ENCODE peak calls at places on chromosomes 12 and 14, in four cellular contexts. T is fibroblast of pulmonary artery, P is AML-193, Y is ACHN. V is an unnamed sample.

GRCh38 chr14:100711493-100711892 is 15.2 kb upstream of the DLK1 start:
- DNase-seq in P (no peak), Y (no peak), T (peak), V (no peak)

GRCh38 chr14:98408713-98409112 is 863.3 kb downstream of the BCL11B start:
- DNase-seq in Y (no peak), P (no peak), T (no peak), V (no peak)

GRCh38 chr12:26274441-26275312 is 79.3 kb downstream of the SSPN start:
- DNase-seq in T (peak), Y (peak), P (peak), V (peak)

GRCh38 chr14:32564591-32564990 is 235.5 kb downstream of the AKAP6 start:
- DNase-seq in Y (no peak), T (peak), P (no peak), V (no peak)

GRCh38 chr14:59273737-59274136 is 85.3 kb downstream of the DAAM1 start:
- DNase-seq in Y (no peak), P (no peak), T (no peak), V (no peak)

GRCh38 chr14:29821665-29822429 is 105.8 kb downstream of the PRKD1 start:
- DNase-seq in T (peak), Y (no peak), P (no peak), V (no peak)

GRCh38 chr14:50070230-50070629 is 46.1 kb downstream of the VCPKMT start:
- DNase-seq in Y (no peak), T (no peak), P (no peak), V (no peak)

GRCh38 chr14:99619873-99620834 is 16.1 kb upstream of the CCDC85C start:
- DNase-seq in T (peak), P (no peak), Y (no peak), V (no peak)

GRCh38 chr12:2244013-2244861 is 191.4 kb downstream of the CACNA1C start:
- DNase-seq in T (peak), Y (peak), P (no peak), V (no peak)

GRCh38 chr12:14211829-14212455 is 153.5 kb upstream of the ATF7IP start:
- DNase-seq in P (no peak), T (no peak), Y (no peak), V (no peak)

GRCh38 chr12:45725631-45726593 is 3.6 kb upstream of the ARID2 start:
- DNase-seq in P (peak), Y (peak), T (peak), V (no peak)

GRCh38 chr14:100049220-100049619 is 16.0 kb upstream of the EVL start:
- DNase-seq in Y (no peak), T (peak), P (no peak), V (no peak)

GRCh38 chr14:61218765-61219164 is 62.4 kb downstream of the TMEM30B start:
- DNase-seq in Y (no peak), P (no peak), T (no peak), V (no peak)

GRCh38 chr14:71725802-71726638 is 206.2 kb upstream of the RGS6 start:
- DNase-seq in P (peak), Y (no peak), T (peak), V (no peak)

GRCh38 chr14:94989946-94990345 is 167.4 kb downstream of the DICER1 start:
- DNase-seq in Y (no peak), P (no peak), T (no peak), V (no peak)

GRCh38 chr14:23183076-23183475 is 384 bp downstream of the SLC7A8 start:
- DNase-seq in T (no peak), P (no peak), Y (no peak), V (no peak)

GRCh38 chr14:26130690-26131089 is 467.1 kb downstream of the NOVA1 start:
- DNase-seq in Y (no peak), P (no peak), T (no peak), V (no peak)

GRCh38 chr12:128286970-128287369 is 20.0 kb downstream of the TMEM132C start:
- DNase-seq in P (no peak), Y (no peak), T (no peak), V (no peak)

GRCh38 chr14:85601246-85601645 is 71.3 kb downstream of the FLRT2 start:
- DNase-seq in Y (no peak), P (no peak), T (no peak), V (no peak)

GRCh38 chr12:118537481-118537917 is 161.1 kb downstream of the SUDS3 start:
- DNase-seq in T (no peak), P (no peak), Y (no peak), V (peak)

GRCh38 chr12:57893460-57894353 is 47.2 kb upstream of the CTDSP2 start:
- DNase-seq in T (peak), P (no peak), Y (no peak), V (peak)

GRCh38 chr14:64762044-64763034 is 58.1 kb downstream of the PLEKHG3 start:
- DNase-seq in Y (peak), P (no peak), T (peak), V (peak)

GRCh38 chr12:45050751-45051489 is at the start of gene DBX2:
- DNase-seq in Y (no peak), T (no peak), P (no peak), V (no peak)

GRCh38 chr12:44101470-44101869 is 265.6 kb downstream of the TMEM117 start:
- DNase-seq in Y (no peak), T (no peak), P (no peak), V (no peak)

GRCh38 chr12:70443274-70443673 is 77.2 kb downstream of the KCNMB4 start:
- DNase-seq in Y (no peak), T (peak), P (no peak), V (no peak)

GRCh38 chr12:16857456-16857923 is 251.5 kb upstream of the LMO3 start:
- DNase-seq in T (no peak), P (no peak), Y (no peak), V (no peak)

GRCh38 chr14:66315548-66315947 is 170.6 kb upstream of the CCDC196 start:
- DNase-seq in Y (no peak), P (no peak), T (no peak), V (no peak)

GRCh38 chr14:104150201-104151027 is 12.0 kb downstream of the KIF26A start:
- DNase-seq in Y (no peak), P (no peak), T (peak), V (no peak)

V was measured in tibial artery.